ENCODE peak calls at places on chromosomes 16 and 17, in four cellular contexts. U is stimulated activated CD8-positive, alpha-beta memory T cell treated with anti-CD3 and anti-CD28 coated beads, Interleukin-15, amount 100 ng/mL, for 24 hours; X is activated gamma-delta T cell treated with anti-CD3 and anti-CD28 coated beads, Interleukin-2, amount 50 U/mL, for 16 hours; C is pons. Q is an unnamed sample.

GRCh38 chr16:13376174-13376573 is 474.8 kb downstream of the SHISA9 start:
- DNase-seq in X (no peak), U (no peak), C (no peak), Q (no peak)

GRCh38 chr16:1428511-1428910 is 2.4 kb upstream of the PERCC1 start:
- DNase-seq in C (no peak), X (peak), U (no peak), Q (no peak)

GRCh38 chr17:59839646-59840328 is 53.0 kb downstream of the TUBD1 start:
- DNase-seq in X (no peak), U (no peak), C (no peak), Q (no peak)

GRCh38 chr17:61833536-61834203 is 29.7 kb downstream of the BRIP1 start:
- DNase-seq in X (no peak), C (no peak), U (no peak), Q (no peak)

GRCh38 chr17:64496348-64496785 is 487 bp downstream of the POLG2 start:
- DNase-seq in X (no peak), U (no peak), C (no peak), Q (no peak)

GRCh38 chr17:35254107-35254802 is 11.4 kb downstream of the SLFN5 start:
- DNase-seq in X (no peak), U (no peak), C (peak), Q (no peak)

GRCh38 chr17:77098884-77099545 is 41.8 kb upstream of the SEC14L1 start:
- DNase-seq in U (no peak), C (peak), X (no peak), Q (no peak)

GRCh38 chr17:41456206-41456605 is 11.0 kb downstream of the KRT32 start:
- DNase-seq in X (no peak), C (no peak), U (no peak), Q (no peak)